ENCODE peak calls at places on chromosomes 12 and 14, in six cellular contexts. R is WTC11, E is PC-3, P is astrocyte, C is AG04450, J is left ventricle myocardium inferior. S is an unnamed sample.
A peak's percentile ranks its signal among the peaks of the same experiment; 100 is the strongest.

GRCh38 chr12:78684419-78684818 is 180.2 kb upstream of the SYT1 start:
- DNase-seq in J (no peak), E (no peak), C (no peak), R (no peak), P (no peak), S (no peak)

GRCh38 chr12:6275609-6276246 is 34.8 kb upstream of the PLEKHG6 start:
- DNase-seq in J (no peak), P (no peak), C (no peak), R (no peak), E (no peak), S (no peak)

GRCh38 chr12:93938921-93939320 is 209.5 kb upstream of the PLXNC1 start:
- DNase-seq in J (no peak), R (no peak), P (no peak), C (no peak), E (no peak), S (no peak)

GRCh38 chr12:18849080-18849479 is 111.2 kb downstream of the CAPZA3 start:
- DNase-seq in J (no peak), E (peak; percentile 41), R (no peak), P (peak; percentile 74), C (peak; percentile 58), S (peak; percentile 35)

GRCh38 chr12:2574536-2574935 is 220.2 kb upstream of the FKBP4 start:
- DNase-seq in E (no peak), R (no peak), C (no peak), J (no peak), P (no peak), S (no peak)

GRCh38 chr14:74324945-74325361 is 22.2 kb upstream of the ABCD4 start:
- DNase-seq in P (peak; percentile 4), R (peak; percentile 24), J (no peak), C (no peak), E (peak; percentile 60), S (peak; percentile 52)

GRCh38 chr14:89965839-89966238 is 10.1 kb downstream of the TDP1 start:
- DNase-seq in P (no peak), R (no peak), C (no peak), E (no peak), J (no peak), S (no peak)

GRCh38 chr12:107091989-107092641 is 1.2 kb downstream of the CRY1 start:
- DNase-seq in E (peak; percentile 97), P (peak; percentile 91), J (no peak), C (peak; percentile 86), R (no peak), S (peak; percentile 91)

GRCh38 chr12:1581973-1582708 is 12.2 kb downstream of the FBXL14 start:
- DNase-seq in R (no peak), E (no peak), C (no peak), J (no peak), P (no peak), S (no peak)

GRCh38 chr12:116916122-116916521 is 5.4 kb downstream of the FBXW8 start:
- DNase-seq in C (no peak), P (peak; percentile 64), E (peak; percentile 97), R (no peak), J (no peak), S (peak; percentile 21)

GRCh38 chr12:81809829-81810595 is 50.9 kb upstream of the PPFIA2 start:
- DNase-seq in P (no peak), R (no peak), C (no peak), E (no peak), J (no peak), S (peak; percentile 13)

GRCh38 chr14:104992501-104992900 is 6.9 kb downstream of the CLBA1 start:
- DNase-seq in J (no peak), C (no peak), E (no peak), P (no peak), R (no peak), S (no peak)

GRCh38 chr12:4579305-4580097 is 17.5 kb downstream of the DYRK4 start:
- DNase-seq in E (peak; percentile 5), R (no peak), J (no peak), P (no peak), C (no peak), S (no peak)

GRCh38 chr12:128057586-128057985 is 209.4 kb upstream of the TMEM132C start:
- DNase-seq in J (no peak), R (no peak), C (no peak), P (no peak), E (no peak), S (no peak)

GRCh38 chr12:128056299-128056885 is 210.6 kb upstream of the TMEM132C start:
- DNase-seq in E (no peak), R (no peak), C (no peak), J (no peak), P (no peak), S (no peak)

GRCh38 chr12:128052341-128052740 is 214.6 kb upstream of the TMEM132C start:
- DNase-seq in J (no peak), P (peak; percentile 51), R (no peak), E (peak; percentile 36), C (no peak), S (no peak)

GRCh38 chr12:128055567-128055966 is 211.4 kb upstream of the TMEM132C start:
- DNase-seq in J (no peak), R (no peak), E (no peak), C (no peak), P (no peak), S (no peak)

DNA sequence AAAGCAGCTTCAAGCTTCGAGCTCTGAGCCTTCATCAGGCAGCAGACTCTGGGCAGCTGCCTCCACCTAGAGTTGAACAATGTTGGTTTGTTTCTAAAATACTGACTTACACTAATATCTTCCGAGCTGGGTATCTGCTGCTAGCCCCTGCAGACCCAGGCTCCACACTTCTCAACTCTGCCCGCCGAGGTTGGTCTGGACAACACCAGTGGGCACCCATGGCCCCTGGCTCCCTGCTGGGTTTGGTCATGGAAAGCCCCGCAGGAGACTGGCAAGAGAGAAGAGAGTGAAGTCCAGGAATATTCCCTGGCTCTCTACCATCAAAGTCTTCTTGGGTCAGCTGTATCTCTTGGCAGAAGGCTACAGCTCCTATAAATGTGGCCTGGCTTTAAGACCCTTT is 214.2 kb upstream of the TMEM132C start:
- DNase-seq in J (no peak), C (no peak), R (no peak), E (no peak), P (no peak), S (no peak)
- TF ChIP-seq CTCF in J (no peak), C (no peak), R (no peak), E (no peak), P (no peak), S (no peak)

DNA sequence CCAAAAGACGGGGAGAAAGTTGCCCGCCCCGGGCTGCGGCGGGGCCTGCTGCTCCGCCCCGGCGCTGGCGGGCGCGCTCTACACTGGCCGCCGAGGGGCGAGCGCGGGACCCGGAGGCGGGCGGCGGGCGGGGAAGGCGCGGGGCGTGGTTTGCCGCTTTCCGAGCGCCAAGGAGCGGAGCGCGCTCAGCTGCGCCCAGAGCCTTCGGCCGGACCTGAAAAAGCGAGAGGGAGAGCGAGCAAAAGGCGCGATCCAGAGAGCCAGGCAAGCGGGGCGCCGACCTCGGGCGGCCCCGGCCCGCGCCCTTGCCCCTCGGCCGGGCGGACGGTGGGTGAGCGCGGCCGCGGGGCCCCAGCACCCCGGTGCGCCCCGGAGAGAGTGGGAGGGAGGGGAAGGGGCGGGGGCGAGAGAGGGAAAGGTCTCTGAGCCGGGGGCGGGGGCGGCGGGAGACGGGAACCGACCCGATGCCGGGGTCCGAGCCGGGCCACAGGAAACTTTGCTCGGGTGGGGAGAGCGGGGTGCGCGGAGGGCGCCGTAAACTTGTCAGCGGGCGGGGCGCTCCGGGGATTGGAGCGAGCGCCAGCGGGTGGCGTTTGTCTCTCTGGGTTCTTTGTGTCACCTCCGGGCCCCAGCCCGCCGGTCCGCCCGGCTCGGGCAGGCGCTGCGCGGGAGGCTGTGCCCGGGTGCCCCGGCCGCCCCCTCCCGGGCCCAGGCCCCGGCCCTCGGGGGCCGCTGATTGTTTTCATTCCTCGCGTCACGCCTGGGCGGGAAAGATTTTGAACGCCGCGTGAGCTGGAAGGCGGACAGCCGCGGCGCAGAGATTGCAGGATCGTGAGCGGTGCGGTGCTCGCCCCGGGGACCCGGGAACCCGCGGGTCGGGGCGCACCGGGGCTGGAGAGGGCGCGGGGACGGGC is at the start of gene SYNE2:
- DNase-seq in C (no peak), P (peak; percentile 55), R (peak; percentile 89), E (peak; percentile 82), J (peak; percentile 82), S (peak; percentile 77)
- TF ChIP-seq CTCF in C (no peak), P (no peak), R (no peak), E (no peak), J (peak; percentile 61), S (no peak)

DNA sequence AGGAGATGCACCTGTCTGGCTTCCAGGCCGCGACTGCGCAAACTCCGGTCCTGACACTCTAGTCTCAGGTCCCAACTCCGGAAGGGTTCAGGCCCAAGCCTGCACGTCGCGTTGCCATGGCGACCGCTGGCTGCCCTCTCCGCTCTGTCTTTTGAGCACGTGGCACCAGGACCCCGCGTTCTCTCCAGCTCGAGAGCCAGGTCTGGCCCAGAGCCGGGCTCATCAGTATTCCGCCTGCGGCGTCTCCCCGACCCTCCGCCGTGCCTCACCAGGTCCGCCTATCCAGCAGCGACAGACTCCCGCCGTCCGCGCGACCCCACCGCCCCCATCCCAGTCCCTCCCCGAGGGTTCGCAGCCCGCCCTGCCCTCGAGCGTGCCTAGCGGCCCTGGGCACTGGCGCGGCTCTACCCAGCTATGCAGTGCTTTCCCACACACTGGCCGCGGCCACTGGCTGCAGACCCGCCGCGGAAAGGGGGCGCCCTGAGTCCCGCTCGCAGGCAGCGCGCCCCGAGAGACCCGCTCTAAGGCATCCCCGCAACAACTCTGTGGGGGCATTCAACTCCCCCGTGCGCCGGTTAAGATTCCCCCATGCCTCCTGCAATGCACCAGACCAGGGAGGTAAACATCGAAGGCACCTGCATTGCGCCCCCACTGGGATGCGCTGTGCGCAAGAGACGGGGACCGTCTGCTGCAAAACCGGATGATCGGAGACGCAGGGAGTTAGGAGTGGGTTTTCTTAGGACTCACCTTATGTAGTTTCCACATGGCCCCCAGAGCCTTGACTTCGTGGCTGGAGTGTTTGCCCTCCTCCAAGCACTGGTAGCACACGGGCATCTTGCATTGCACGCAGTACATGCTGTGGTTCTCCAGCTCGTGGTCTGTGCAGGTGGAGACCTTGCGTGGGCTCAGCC is 1.3 kb downstream of the TRIM9 start:
- DNase-seq in E (no peak), R (peak; percentile 66), P (no peak), J (peak; percentile 23), C (no peak), S (no peak)
- TF ChIP-seq CTCF in E (no peak), R (no peak), P (no peak), J (no peak), C (no peak), S (no peak)

GRCh38 chr12:56601503-56601902 is 28.6 kb downstream of the BAZ2A start:
- DNase-seq in E (peak; percentile 15), J (no peak), P (no peak), C (no peak), R (peak; percentile 53), S (no peak)
- TF ChIP-seq CTCF in E (peak; percentile 40), J (no peak), P (no peak), C (peak; percentile 36), R (no peak), S (no peak)

DNA sequence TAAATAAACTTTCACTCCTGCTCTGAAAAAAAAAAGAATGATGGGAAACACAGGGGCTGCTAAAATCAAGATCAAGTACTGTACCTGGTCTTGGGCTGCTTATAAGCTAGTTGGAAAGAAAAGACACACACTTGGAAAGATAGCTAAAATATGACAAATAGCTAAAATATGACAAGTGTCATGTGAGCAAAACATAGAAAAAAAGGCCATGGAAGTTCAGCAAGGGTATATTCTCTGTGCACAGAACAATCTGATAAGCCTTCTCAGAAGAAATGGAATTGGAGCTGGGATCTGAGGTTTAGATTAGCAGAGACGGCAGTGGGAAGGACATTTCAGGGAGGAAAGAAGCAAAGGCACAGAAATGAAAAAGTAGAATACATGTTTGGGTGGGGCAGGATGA is 126.2 kb upstream of the PMCH start:
- DNase-seq in P (no peak), R (no peak), J (no peak), C (no peak), E (no peak), S (no peak)
- TF ChIP-seq CTCF in P (no peak), R (no peak), J (no peak), C (no peak), E (no peak), S (no peak)

S was measured in MCF 10A.